ENCODE peak calls at places on chromosomes 6 and 20, in ten cellular contexts. Z is heart right ventricle; D is fibroblast of lung; A is gastrocnemius medialis; H is dorsolateral prefrontal cortex; G is CD4-positive, CD25-positive, alpha-beta regulatory T cell; C is right atrium auricular region; V is substantia nigra; K is heart left ventricle; L is cardiac muscle cell. X is an unnamed sample.

GRCh38 chr6:36616888-36617521 is 22.8 kb downstream of the SRSF3 start:
- DNase-seq in Z (peak), D (no peak), A (peak), H (peak), G (no peak), C (peak), V (no peak), K (peak), L (no peak), X (no peak)

GRCh38 chr6:148998704-148999103 is 251.9 kb downstream of the UST start:
- DNase-seq in Z (no peak), D (no peak), A (no peak), H (no peak), G (no peak), C (no peak), V (no peak), K (peak), L (no peak), X (no peak)

GRCh38 chr6:54191460-54191859 is 80.2 kb downstream of the MLIP start:
- DNase-seq in Z (no peak), D (peak), A (no peak), H (no peak), G (no peak), C (no peak), V (no peak), K (no peak), L (peak), X (no peak)

GRCh38 chr20:3595541-3595940 is 67.7 kb downstream of the GFRA4 start:
- DNase-seq in Z (no peak), D (no peak), A (no peak), H (no peak), G (no peak), C (no peak), V (no peak), K (no peak), L (no peak), X (no peak)

GRCh38 chr20:40511478-40511877 is 177.6 kb downstream of the MAFB start:
- DNase-seq in Z (no peak), D (peak), A (peak), H (no peak), G (no peak), C (no peak), V (no peak), K (no peak), L (peak), X (no peak)

GRCh38 chr20:19449051-19449450 is 236.6 kb downstream of the SLC24A3 start:
- DNase-seq in Z (no peak), D (no peak), A (no peak), H (no peak), G (no peak), C (no peak), V (no peak), K (no peak), L (no peak), X (no peak)

GRCh38 chr6:26235240-26235730 is 129.7 kb upstream of the BTN3A2 start:
- DNase-seq in Z (no peak), D (peak), A (no peak), H (no peak), G (no peak), C (no peak), V (no peak), K (no peak), L (peak), X (no peak)

GRCh38 chr6:12147557-12148316 is 135.6 kb downstream of the HIVEP1 start:
- DNase-seq in Z (no peak), D (peak), A (no peak), H (no peak), G (no peak), C (no peak), V (no peak), K (no peak), L (no peak), X (no peak)

GRCh38 chr6:57278570-57278969 is 38.9 kb upstream of the PRIM2 start:
- DNase-seq in Z (no peak), D (no peak), A (no peak), H (no peak), G (no peak), C (no peak), V (no peak), K (no peak), L (no peak), X (no peak)

GRCh38 chr6:35920793-35921732 is at the start of gene SRPK1:
- DNase-seq in Z (peak), D (peak), A (peak), H (peak), G (peak), C (peak), V (peak), K (peak), L (peak), X (peak)

GRCh38 chr6:139161817-139162284 is 27.0 kb downstream of the HECA start:
- DNase-seq in Z (no peak), D (no peak), A (no peak), H (no peak), G (peak), C (no peak), V (no peak), K (no peak), L (no peak), X (peak)

GRCh38 chr6:101397199-101397598 is 3.7 kb downstream of the GRIK2 start:
- DNase-seq in Z (no peak), D (peak), A (no peak), H (no peak), G (no peak), C (no peak), V (no peak), K (no peak), L (peak), X (no peak)

GRCh38 chr6:35165630-35166071 is 24.5 kb upstream of the TCP11 start:
- DNase-seq in Z (no peak), D (no peak), A (no peak), H (no peak), G (no peak), C (no peak), V (no peak), K (no peak), L (no peak), X (no peak)

GRCh38 chr6:21505574-21505990 is 88.0 kb upstream of the SOX4 start:
- DNase-seq in Z (no peak), D (no peak), A (no peak), H (no peak), G (no peak), C (peak), V (no peak), K (no peak), L (no peak), X (no peak)

GRCh38 chr6:53986165-53986720 is 125.0 kb upstream of the MLIP start:
- DNase-seq in Z (no peak), D (peak), A (peak), H (peak), G (no peak), C (no peak), V (peak), K (peak), L (peak), X (no peak)

DNA sequence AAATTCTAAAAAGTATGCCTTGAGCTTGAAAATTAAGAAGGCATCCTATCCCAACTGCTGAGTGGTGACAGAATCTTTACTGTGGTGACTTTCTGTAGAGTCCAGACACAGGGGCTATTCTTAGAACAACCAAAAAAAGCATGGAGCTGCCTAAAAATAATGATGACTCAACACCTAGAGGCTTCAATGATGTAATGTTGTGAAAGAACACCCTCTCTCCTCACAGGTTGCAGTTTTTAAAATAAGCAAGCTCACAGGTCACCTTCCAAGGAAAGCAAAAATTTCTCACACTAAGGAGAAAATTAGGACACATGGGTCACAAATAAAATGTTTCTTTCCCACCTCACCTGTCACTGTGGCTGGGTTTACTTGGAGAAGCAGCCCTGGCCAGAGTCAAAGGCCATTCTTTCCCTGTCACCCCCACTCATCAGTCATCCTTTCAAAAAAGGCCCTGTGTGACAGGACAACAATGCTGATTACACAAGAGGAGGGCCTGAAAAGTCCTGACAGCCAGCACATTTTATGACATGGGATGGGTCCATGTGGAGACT is 53.5 kb downstream of the RCAN2 start:
- DNase-seq in Z (no peak), D (peak), A (peak), H (no peak), G (no peak), C (no peak), V (no peak), K (no peak), L (no peak), X (no peak)
- H3K27ac ChIP-seq in Z (peak), D (no peak), A (peak), H (peak), G (no peak), C (peak), V (no peak), K (peak), L (peak), X (no peak)

DNA sequence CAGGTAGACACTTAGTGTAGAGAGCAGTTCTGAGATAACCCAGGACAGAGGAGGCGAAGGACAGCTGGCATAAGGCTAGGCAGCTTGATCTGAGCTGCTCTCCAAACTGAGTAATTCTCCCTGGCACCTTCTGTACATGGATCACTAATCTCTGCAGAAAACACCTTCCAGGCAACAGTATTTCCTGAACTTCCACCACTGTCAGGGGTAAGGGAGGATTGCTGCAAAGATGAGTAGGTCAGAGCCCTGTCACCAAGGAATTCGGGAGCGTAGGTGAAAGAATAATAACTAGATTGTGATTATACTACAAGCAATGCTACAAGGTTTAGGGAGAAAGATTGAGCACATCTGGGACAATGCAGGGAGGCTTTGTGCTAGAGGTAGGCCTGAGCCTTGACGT is 1.9 kb downstream of the HM13 start:
- DNase-seq in Z (no peak), D (no peak), A (no peak), H (no peak), G (no peak), C (no peak), V (no peak), K (no peak), L (no peak), X (no peak)
- H3K27ac ChIP-seq in Z (no peak), D (no peak), A (peak), H (no peak), G (peak), C (no peak), V (no peak), K (no peak), L (no peak), X (peak)

GRCh38 chr20:38947931-38948362 is 14.2 kb upstream of the DHX35 start:
- DNase-seq in Z (no peak), D (no peak), A (no peak), H (no peak), G (no peak), C (no peak), V (no peak), K (no peak), L (no peak), X (no peak)
- H3K27ac ChIP-seq in Z (no peak), D (no peak), A (no peak), H (no peak), G (no peak), C (no peak), V (no peak), K (no peak), L (no peak), X (no peak)

DNA sequence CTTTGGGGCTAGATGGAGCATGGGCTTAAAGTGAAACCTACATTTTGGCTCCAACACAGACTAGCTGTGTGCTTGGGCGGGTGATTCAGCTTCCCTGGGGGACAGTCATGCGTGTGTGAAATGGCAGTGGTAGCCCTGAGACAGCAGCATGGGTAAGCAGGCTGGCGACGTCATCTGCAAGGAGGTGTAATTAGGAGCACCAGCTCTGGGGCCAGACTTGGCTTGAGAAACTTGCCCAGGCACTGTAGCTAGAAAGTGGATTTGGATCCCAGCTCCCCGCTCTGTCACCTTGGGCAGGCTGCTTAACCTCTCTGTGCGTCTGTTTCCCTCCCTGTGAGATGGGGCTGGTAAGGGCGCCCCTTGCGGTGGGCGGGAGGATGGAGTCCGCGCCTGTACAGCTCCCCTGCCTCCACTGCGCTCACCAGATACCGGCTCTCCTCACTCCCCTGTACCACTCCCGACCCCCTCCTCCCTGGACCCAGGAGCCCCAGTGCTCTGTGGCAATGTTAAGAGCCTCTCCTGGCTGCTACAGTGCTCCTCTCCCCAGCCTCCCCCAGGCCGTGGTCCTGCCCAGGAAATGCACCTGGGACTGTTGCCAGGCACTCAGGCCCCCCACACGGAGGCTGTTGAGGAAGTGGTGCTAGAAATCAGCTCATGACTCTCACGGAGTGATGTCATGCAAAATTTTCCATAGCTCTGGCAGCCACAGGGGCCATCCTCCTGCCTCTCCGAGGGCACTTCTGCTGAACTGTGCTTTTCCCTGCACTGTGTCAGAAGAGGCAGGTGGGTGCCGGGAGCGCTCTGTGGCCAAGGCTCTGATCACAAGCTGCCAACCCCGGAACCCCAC is 44.6 kb downstream of the SYNJ2 start:
- DNase-seq in Z (peak), D (peak), A (peak), H (peak), G (peak), C (peak), V (peak), K (peak), L (peak), X (peak)
- H3K27ac ChIP-seq in Z (peak), D (peak), A (peak), H (peak), G (peak), C (peak), V (peak), K (peak), L (no peak), X (peak)

GRCh38 chr6:15309611-15310283 is 63.9 kb downstream of the JARID2 start:
- DNase-seq in Z (no peak), D (no peak), A (no peak), H (no peak), G (no peak), C (no peak), V (no peak), K (no peak), L (no peak), X (no peak)
- H3K27ac ChIP-seq in Z (no peak), D (no peak), A (no peak), H (no peak), G (no peak), C (no peak), V (no peak), K (no peak), L (no peak), X (no peak)

DNA sequence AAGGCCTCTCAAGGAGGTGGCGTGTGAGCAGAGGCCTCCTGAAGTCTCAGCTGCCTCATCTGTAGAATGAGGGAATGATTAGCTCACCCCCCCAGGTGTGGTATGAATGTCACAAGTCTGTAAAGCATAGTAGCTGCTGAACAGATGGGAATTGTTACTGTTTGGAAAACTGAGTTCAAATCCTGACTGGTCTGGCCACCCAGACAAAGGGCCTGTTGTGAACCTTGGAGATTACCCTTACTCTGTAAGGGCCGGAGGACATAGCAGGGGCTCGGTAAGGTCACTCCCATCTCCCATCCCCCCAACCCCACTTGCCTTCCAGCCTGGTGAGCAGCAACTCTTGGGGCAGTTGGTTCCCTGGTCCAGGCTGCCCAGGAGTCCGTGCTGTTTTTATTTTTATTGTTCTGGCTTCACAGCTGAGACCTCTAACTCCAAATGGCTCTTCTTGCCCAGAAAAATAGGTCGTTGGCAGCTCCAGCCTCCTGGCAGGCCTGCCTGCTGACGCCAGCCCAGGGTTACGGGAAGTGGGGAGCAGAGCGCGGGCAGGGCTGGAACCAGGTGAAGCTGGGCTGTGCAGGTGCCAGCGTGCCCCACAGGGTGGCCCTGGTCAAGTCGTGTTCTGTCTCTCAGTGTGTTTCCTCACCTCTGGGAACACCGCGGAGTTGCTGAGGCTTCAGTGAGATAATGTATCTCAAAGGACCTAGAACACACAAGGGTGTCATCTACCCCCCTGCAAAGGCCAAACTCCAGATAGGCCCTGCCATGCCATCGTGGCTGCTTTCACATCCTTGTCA is 4.5 kb upstream of the SIRPA start:
- DNase-seq in Z (no peak), D (no peak), A (no peak), H (no peak), G (no peak), C (no peak), V (peak), K (no peak), L (no peak), X (no peak)
- H3K27ac ChIP-seq in Z (no peak), D (no peak), A (no peak), H (peak), G (no peak), C (no peak), V (peak), K (no peak), L (no peak), X (no peak)

GRCh38 chr6:115665310-115665709 is 395.4 kb downstream of the FRK start:
- DNase-seq in Z (no peak), D (no peak), A (no peak), H (no peak), G (no peak), C (no peak), V (no peak), K (no peak), L (no peak), X (no peak)
- H3K27ac ChIP-seq in Z (no peak), D (no peak), A (no peak), H (no peak), G (no peak), C (no peak), V (no peak), K (no peak), L (no peak), X (no peak)

DNA sequence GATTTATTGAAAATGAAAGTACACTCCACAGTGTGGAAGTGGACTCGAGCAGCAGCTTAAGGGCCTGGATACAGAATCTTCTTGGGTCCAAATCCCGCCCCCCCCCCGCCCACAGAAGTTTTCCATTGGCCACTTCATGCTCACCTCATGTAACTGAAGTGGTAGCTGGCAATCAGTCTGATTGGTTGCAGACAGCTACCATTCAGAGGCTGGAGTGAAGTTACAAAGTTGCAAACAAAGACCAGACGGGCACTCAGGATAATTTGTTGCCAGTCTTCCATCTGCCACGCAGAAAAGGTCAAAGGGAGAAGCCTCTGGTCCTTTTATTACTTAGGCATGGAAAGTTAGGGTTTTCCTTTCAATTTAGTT is 25.8 kb upstream of the FABP7 start:
- DNase-seq in Z (no peak), D (no peak), A (peak), H (no peak), G (no peak), C (no peak), V (peak), K (no peak), L (peak), X (no peak)
- H3K27ac ChIP-seq in Z (no peak), D (no peak), A (peak), H (peak), G (no peak), C (no peak), V (no peak), K (no peak), L (no peak), X (no peak)

DNA sequence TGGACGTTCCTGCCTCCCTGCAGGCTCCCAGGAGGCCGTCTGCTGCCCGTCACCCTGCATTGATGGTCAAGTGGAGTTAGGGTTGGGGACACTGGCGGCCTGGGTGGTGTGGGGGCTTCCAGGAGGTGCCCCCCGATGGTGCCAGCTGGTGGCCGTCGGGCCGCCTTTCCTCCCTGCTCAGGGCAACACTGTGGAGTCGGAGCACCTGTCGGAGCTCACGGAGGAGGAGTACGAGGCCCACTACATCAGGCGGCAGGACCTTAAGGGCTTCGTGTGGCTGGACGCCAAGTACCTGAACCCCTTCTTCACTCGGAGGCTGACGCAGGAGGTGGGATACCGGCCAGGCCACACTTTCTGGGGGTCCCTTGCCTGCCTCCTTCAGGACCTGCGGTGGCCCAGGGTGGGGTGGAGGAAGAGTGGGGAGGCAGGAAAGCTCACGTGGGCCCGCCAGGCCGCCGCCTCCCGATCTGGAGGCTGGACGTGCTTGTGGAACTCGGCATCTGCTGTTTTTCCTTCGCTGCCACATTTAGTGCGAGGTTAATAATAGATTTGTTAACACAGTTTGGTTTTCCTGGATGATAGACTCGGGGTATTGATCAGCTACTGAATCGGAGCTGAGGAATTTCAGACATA is 28.6 kb downstream of the SPATA2 start:
- DNase-seq in Z (no peak), D (no peak), A (no peak), H (no peak), G (no peak), C (no peak), V (no peak), K (no peak), L (no peak), X (no peak)
- H3K27ac ChIP-seq in Z (peak), D (no peak), A (peak), H (peak), G (no peak), C (peak), V (peak), K (peak), L (peak), X (no peak)

X was measured in naive thymus-derived CD4-positive, alpha-beta T cell.